ENCODE peak calls at places on chromosomes 11 and 22, in seven cellular contexts. K is endodermal cell; M is activated naive CD8-positive, alpha-beta T cell treated with anti-CD3 and anti-CD28 coated beads, Interleukin-2, amount 50 U/mL, for 24 hours; V is HFFc6; U is hepatocyte; R is nephron progenitor cell; Y is activated T-helper 1 cell treated with anti-CD3 and anti-CD28 coated beads, Interleukin-12 subunit alpha, Interleukin-12 subunit beta, Interleukin-2, Interleukin-4 antibody, amounts not matched to agents 30 ng/mL and 10 ng/mL and 1 ng/mL, durations not matched to agents 14 hours and 24 hours and 36 hours. S is an unnamed sample.

GRCh38 chr22:39805117-39805516 is 88.4 kb downstream of the ENTHD1 start:
- DNase-seq in K (no peak), M (no peak), V (no peak), U (no peak), R (no peak), Y (no peak), S (no peak)

GRCh38 chr11:39374963-39375698 is 2084.3 kb downstream of the LRRC4C start:
- DNase-seq in K (no peak), M (no peak), V (peak), U (peak), R (peak), Y (no peak), S (no peak)

GRCh38 chr11:8047382-8047781 is 33.6 kb upstream of the TUB start:
- DNase-seq in K (no peak), M (no peak), V (no peak), U (no peak), R (no peak), Y (no peak), S (no peak)

GRCh38 chr11:75548571-75549272 is 13.3 kb upstream of the SERPINH1 start:
- DNase-seq in K (no peak), M (no peak), V (no peak), U (no peak), R (no peak), Y (no peak), S (no peak)

GRCh38 chr11:9139628-9140357 is 48.4 kb upstream of the SCUBE2 start:
- DNase-seq in K (no peak), M (no peak), V (no peak), U (no peak), R (no peak), Y (no peak), S (no peak)

GRCh38 chr22:27045103-27045940 is 387.9 kb downstream of the MIAT start:
- DNase-seq in K (no peak), M (no peak), V (peak), U (peak), R (no peak), Y (no peak), S (peak)

GRCh38 chr22:48301421-48301820 is 1526.3 kb downstream of the BRD1 start:
- DNase-seq in K (peak), M (no peak), V (no peak), U (no peak), R (no peak), Y (no peak), S (no peak)

GRCh38 chr11:121067026-121067425 is 34.0 kb upstream of the TECTA start:
- DNase-seq in K (no peak), M (no peak), V (no peak), U (no peak), R (no peak), Y (no peak), S (no peak)

GRCh38 chr11:73386026-73386425 is 9.8 kb downstream of the RELT start:
- DNase-seq in K (no peak), M (no peak), V (no peak), U (peak), R (no peak), Y (no peak), S (no peak)

GRCh38 chr11:61004037-61004641 is 32.7 kb downstream of the CD6 start:
- DNase-seq in K (no peak), M (no peak), V (no peak), U (peak), R (no peak), Y (no peak), S (peak)

GRCh38 chr11:2783536-2784082 is 83.8 kb upstream of the KCNQ1OT1 start:
- DNase-seq in K (no peak), M (no peak), V (no peak), U (no peak), R (no peak), Y (no peak), S (no peak)

GRCh38 chr11:46298699-46299424 is 21.4 kb downstream of the CREB3L1 start:
- DNase-seq in K (no peak), M (no peak), V (peak), U (no peak), R (no peak), Y (no peak), S (no peak)

GRCh38 chr11:70567680-70568503 is 169.6 kb downstream of the CTTN start:
- DNase-seq in K (peak), M (no peak), V (no peak), U (peak), R (peak), Y (no peak), S (no peak)

GRCh38 chr11:102361100-102362021 is 14.3 kb downstream of the BIRC2 start:
- DNase-seq in K (no peak), M (no peak), V (no peak), U (no peak), R (no peak), Y (no peak), S (no peak)

GRCh38 chr11:68552542-68552941 is 92.0 kb downstream of the PPP6R3 start:
- DNase-seq in K (no peak), M (no peak), V (no peak), U (no peak), R (no peak), Y (no peak), S (no peak)

GRCh38 chr11:108224366-108224765 is 1.5 kb downstream of the ATM start:
- DNase-seq in K (no peak), M (no peak), V (no peak), U (no peak), R (no peak), Y (no peak), S (no peak)

GRCh38 chr11:47854667-47855066 is 6.5 kb upstream of the NUP160 start:
- DNase-seq in K (no peak), M (no peak), V (no peak), U (no peak), R (no peak), Y (no peak), S (no peak)

GRCh38 chr11:1497600-1497999 is 11.0 kb upstream of the MOB2 start:
- DNase-seq in K (no peak), M (no peak), V (no peak), U (no peak), R (no peak), Y (no peak), S (no peak)

GRCh38 chr11:69512790-69513189 is 31.3 kb downstream of the LINC01488 start:
- DNase-seq in K (peak), M (no peak), V (no peak), U (no peak), R (no peak), Y (no peak), S (no peak)

GRCh38 chr11:16764888-16765287 is 26.4 kb downstream of the C11orf58 start:
- DNase-seq in K (no peak), M (no peak), V (no peak), U (no peak), R (no peak), Y (no peak), S (no peak)

GRCh38 chr11:102709211-102709980 is 3.8 kb upstream of the MMP27 start:
- DNase-seq in K (no peak), M (no peak), V (no peak), U (no peak), R (no peak), Y (no peak), S (no peak)

GRCh38 chr11:45148276-45148675 is 1.8 kb downstream of the PRDM11 start:
- DNase-seq in K (no peak), M (no peak), V (no peak), U (no peak), R (no peak), Y (no peak), S (no peak)

S was measured in NCI-H2171.